ENCODE peak calls at places on chromosomes 16 and 17, in four cellular contexts. V is H9, T is mesendoderm, H is neuronal stem cell. Z is an unnamed sample.

GRCh38 chr16:7744546-7745294 is 412.1 kb downstream of the RBFOX1 start:
- DNase-seq in V (no peak), T (no peak), H (no peak), Z (no peak)

GRCh38 chr17:33038740-33039139 is 47.1 kb downstream of the SPACA3 start:
- DNase-seq in V (peak; percentile 90), T (peak; percentile 70), H (peak; percentile 64), Z (peak; percentile 15)

GRCh38 chr17:31489295-31490018 is 98.0 kb downstream of the RAB11FIP4 start:
- DNase-seq in V (peak; percentile 96), T (peak; percentile 93), H (no peak), Z (no peak)

GRCh38 chr17:48790607-48791127 is 26.4 kb downstream of the TTLL6 start:
- DNase-seq in V (no peak), T (no peak), H (no peak), Z (no peak)

GRCh38 chr17:75873587-75874322 is 4.6 kb downstream of the TRIM47 start:
- DNase-seq in V (no peak), T (no peak), H (no peak), Z (no peak)

GRCh38 chr17:18025596-18026407 is 13.2 kb downstream of the ATPAF2 start:
- DNase-seq in V (no peak), T (no peak), H (no peak), Z (peak; percentile 59)

GRCh38 chr16:51500306-51500705 is 349.2 kb upstream of the SALL1 start:
- DNase-seq in V (no peak), T (peak; percentile 11), H (no peak), Z (peak; percentile 43)

GRCh38 chr16:88510091-88510719 is 57.1 kb downstream of the ZFPM1 start:
- DNase-seq in V (no peak), T (no peak), H (no peak), Z (no peak)

GRCh38 chr16:2973605-2974318 is 4.6 kb downstream of the PAQR4 start:
- DNase-seq in V (no peak), T (no peak), H (no peak), Z (no peak)

GRCh38 chr16:56372013-56372634 is 53.2 kb downstream of the AMFR start:
- DNase-seq in V (no peak), T (no peak), H (no peak), Z (no peak)

GRCh38 chr17:5437721-5438317 is 1.1 kb downstream of the C1QBP start:
- DNase-seq in V (no peak), T (no peak), H (no peak), Z (peak; percentile 37)

GRCh38 chr17:42289863-42290165 is 1.5 kb downstream of the STAT5A start:
- DNase-seq in V (no peak), T (no peak), H (no peak), Z (no peak)

GRCh38 chr17:292531-293382 is 59.9 kb downstream of the RPH3AL start:
- DNase-seq in V (no peak), T (no peak), H (no peak), Z (no peak)

GRCh38 chr16:78483124-78483992 is 383.9 kb downstream of the WWOX start:
- DNase-seq in V (no peak), T (no peak), H (no peak), Z (no peak)

GRCh38 chr16:14309906-14310305 is 238.8 kb downstream of the MRTFB start:
- DNase-seq in V (no peak), T (peak; percentile 71), H (no peak), Z (peak; percentile 79)

GRCh38 chr16:14307623-14308356 is 236.7 kb downstream of the MRTFB start:
- DNase-seq in V (no peak), T (peak; percentile 63), H (no peak), Z (no peak)

GRCh38 chr16:14309001-14309886 is 238.1 kb downstream of the MRTFB start:
- DNase-seq in V (peak; percentile 82), T (peak; percentile 91), H (no peak), Z (peak; percentile 39)

GRCh38 chr16:14308357-14308723 is 237.2 kb downstream of the MRTFB start:
- DNase-seq in V (no peak), T (no peak), H (no peak), Z (no peak)

DNA sequence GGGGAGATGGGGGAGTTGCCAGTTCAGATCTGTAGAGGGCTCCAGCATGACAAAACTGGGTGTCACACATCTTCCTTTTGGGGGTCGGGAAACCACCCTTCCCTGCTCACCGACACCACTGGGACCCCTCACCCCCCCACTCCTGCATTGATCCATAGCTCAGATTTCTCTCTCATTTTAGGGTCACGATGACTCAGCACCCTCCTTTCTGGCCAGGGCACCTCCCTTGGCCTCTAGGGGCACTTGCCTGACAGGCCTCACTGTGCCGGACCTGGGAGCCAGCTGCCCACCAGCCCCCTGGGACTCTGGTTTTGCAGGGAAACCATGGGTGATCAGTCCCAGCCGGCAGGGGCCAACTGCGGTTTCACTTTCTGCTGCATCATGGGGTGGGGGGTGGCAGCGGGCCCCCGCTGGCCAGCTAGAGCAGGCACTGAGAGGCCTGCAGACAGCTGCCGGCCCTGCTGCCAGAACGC is 239.4 kb downstream of the MRTFB start:
- DNase-seq in V (peak; percentile 65), T (peak; percentile 70), H (no peak), Z (peak; percentile 50)
- H2BK120ac ChIP-seq in V (no peak overlapping the region), T (no peak overlapping the region), H (no peak overlapping the region), Z (peak overlapping the region; percentile 51)

DNA sequence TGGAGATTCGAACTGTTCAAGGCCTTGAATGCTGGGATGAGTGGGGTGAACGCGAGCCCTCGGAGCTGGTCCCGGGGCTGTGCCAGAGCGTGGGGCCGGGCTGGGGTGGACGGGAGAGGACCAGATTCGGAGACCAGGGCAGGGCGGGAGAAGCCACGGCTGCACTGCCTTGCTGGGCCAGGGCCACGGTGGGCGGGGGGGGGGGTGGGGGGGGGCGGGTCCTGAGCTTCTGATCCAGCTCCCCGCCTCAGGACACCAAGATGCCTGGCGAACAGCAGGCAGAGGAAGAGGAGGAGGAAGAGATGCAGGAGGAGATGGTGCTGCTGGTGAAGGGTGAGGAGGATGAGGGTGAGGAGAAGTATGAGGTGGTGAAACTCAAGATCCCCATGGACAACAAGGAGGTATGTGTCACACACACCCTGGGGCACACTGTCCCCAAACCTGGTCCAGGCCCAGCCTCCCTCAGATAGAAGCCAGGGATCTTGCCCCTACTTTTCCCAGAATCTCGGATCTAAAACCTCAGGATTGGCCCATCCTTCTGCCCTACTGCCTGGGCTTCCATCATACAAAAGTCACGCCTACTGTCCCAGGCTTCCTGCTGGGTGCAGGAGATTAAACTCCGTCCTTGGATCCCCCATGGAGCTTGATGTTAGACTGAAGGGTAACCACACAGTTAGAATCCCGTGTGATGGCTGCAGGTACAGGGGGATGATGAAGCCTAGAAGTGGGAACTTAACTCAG is 558 bp downstream of the ZNF771 start:
- DNase-seq in V (no peak), T (peak; percentile 60), H (no peak), Z (no peak)
- H2BK120ac ChIP-seq in V (no peak overlapping the region), T (no peak overlapping the region), H (no peak overlapping the region), Z (no peak overlapping the region)

GRCh38 chr16:69424935-69425784 is 741 bp downstream of the CYB5B start:
- DNase-seq in V (no peak), T (no peak), H (no peak), Z (no peak)
- H2BK120ac ChIP-seq in V (no peak overlapping the region), T (peak overlapping the region; percentile 45), H (no peak overlapping the region), Z (peak overlapping the region; percentile 38)

DNA sequence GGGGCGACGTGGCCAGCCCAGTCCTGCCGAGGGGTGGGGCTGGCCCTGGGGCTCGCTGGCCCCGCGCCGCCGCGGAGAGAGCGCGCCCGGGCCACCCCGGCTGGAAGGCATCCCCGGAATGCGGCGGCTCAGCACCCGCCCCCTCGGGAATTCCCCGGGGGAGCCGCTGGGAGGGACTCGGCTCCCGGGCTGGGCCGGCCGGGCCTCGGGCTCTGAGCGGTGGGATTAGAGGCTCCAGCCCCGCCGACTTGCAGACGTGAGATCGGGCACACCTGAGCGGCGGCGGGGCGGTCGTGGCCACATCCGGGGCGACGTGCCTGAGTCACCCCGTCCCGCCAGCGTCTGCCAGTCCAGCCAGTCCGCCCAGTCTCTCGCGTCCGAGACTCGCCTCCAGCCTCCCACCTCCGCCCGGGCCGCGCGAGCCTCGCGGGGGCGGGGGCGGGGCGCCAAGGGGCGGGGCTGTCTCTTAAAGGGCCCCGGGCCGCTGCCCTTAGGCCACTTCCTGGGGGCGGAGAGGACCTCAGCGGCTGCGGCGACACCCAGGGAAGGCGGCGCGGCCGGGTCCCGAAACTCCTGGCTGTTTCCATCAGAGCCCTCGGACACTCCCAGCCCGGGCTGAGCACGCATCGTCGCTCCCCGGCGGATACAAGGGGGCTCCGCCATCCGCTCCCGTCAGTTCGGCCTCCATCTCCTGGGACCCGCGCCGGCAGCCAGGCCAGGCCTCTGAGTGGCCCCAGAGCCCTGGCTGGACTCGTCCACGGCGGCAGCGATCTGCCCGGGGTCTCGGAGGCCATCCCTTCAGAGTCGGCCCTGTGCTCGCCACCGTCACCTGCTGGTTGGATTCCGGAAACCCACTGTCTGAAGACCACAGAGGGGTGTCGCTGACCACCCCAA is at the start of gene KCTD11:
- DNase-seq in V (peak; percentile 92), T (peak; percentile 94), H (peak; percentile 92), Z (peak; percentile 88)
- H2BK120ac ChIP-seq in V (no peak within 1 kb of the TSS), T (no peak within 1 kb of the TSS), H (peak within 1 kb of the TSS; percentile 98), Z (peak within 1 kb of the TSS; percentile 89)

DNA sequence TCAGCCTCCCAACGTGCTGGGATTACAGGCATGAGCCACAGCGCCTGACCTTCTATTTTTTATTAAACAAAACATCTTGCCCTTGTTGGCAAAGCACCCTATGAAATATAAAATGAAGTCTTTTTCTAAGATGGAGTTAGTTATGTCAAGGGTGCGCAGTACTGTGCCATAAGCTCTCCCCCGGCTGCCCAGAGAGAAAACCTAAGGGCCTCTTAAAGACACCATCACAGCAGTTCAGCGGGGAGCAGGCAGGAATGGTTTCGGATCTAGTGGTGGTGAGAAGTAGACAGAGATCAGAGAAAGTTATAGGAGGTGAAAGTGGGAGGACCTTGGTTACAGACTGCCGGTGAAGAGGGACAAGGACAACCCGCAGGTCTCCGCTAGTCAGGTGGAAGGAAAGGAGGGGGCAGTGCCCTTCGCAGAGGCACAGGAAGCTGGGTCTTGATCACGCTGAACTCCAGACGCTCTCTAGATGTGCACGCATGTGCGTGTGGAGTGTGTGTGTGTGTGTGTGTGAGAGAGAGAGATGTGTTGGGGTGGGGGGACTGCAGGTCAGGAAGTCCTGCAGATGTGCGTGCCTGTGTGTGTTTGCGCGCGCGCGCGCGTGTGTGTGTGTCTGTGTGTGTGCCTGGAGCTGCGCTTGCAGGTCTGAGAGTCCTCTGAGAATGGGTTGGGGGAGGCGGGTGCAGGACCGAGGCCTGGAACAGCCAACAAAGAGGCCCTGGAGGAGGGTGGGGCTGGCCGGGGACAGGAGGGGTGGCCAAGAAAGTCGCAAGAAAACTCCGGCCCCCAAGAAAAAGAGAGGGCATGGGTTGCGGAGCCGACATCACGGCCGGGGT is 748 bp upstream of the CMTM3 start:
- DNase-seq in V (peak; percentile 80), T (peak; percentile 87), H (peak; percentile 80), Z (peak; percentile 58)
- H2BK120ac ChIP-seq in V (no peak overlapping the region), T (no peak overlapping the region), H (no peak overlapping the region), Z (peak overlapping the region; percentile 72)

DNA sequence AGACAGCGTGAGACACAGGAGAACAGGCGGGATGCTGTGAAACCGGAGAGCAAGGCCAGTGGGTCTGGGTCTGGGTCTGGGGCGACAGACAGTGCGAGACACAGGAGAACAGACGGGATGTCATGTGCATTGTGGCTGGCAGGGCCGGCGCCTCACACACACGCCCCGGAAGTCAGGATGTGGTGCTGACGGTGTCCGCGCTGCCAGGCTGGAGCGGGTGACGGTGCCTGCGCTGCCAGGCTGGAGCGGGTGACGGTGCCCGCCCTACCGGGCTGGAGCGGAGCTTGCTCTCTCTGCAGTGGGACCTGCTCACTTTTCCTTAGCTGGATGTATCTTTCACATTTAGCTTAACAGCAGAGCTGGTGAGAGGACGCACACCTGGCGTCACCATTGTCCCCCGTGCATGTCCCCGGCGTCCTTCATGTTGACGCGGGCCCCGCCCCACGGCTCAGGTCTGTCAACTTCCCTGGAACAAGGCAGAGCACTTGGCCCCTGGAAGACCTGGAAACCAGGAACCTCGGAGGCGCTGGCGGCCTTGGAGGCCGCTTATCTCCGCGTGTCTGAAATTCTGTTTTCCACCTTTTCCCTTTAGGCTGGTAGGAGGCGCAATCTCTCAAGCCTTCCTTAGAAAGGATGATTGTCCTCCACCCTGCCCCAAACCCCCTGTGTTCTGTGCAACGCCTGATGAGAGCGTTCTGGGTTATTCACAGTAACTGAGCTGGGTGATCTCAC is 43.1 kb upstream of the ZNF750 start:
- DNase-seq in V (no peak), T (no peak), H (no peak), Z (no peak)
- H2BK120ac ChIP-seq in V (no peak overlapping the region), T (no peak overlapping the region), H (no peak overlapping the region), Z (no peak overlapping the region)